ENCODE peak calls at places on chromosomes 16 and 17, in four cellular contexts. One of them, this sample, is unnamed.

GRCh38 chr17:1123397-1124237 is 56.2 kb downstream of the ABR start:
- DNase-seq in astrocyte of the spinal cord: no peak
- DNase-seq in OCI-LY7: peak
- DNase-seq in HFF-Myc: no peak
- DNase-seq in this sample: no peak

GRCh38 chr17:31758646-31759045 is 100.4 kb downstream of the COPRS start:
- DNase-seq in astrocyte of the spinal cord: no peak
- DNase-seq in OCI-LY7: no peak
- DNase-seq in HFF-Myc: no peak
- DNase-seq in this sample: no peak

GRCh38 chr17:77423589-77424451 is 283.1 kb downstream of the SEC14L1 start:
- DNase-seq in astrocyte of the spinal cord: peak
- DNase-seq in OCI-LY7: no peak
- DNase-seq in HFF-Myc: no peak
- DNase-seq in this sample: no peak

GRCh38 chr17:74369665-74370490 is 2.6 kb downstream of the GPR142 start:
- DNase-seq in astrocyte of the spinal cord: no peak
- DNase-seq in OCI-LY7: no peak
- DNase-seq in HFF-Myc: no peak
- DNase-seq in this sample: no peak

GRCh38 chr17:74410001-74410443 is 21.9 kb upstream of the GPRC5C start:
- DNase-seq in astrocyte of the spinal cord: no peak
- DNase-seq in OCI-LY7: peak
- DNase-seq in HFF-Myc: no peak
- DNase-seq in this sample: peak

GRCh38 chr16:31436221-31437045 is 6.2 kb downstream of the ZNF843 start:
- DNase-seq in astrocyte of the spinal cord: no peak
- DNase-seq in OCI-LY7: no peak
- DNase-seq in HFF-Myc: no peak
- DNase-seq in this sample: no peak

GRCh38 chr17:50117202-50118040 is 12.5 kb downstream of the SAMD14 start:
- DNase-seq in astrocyte of the spinal cord: peak
- DNase-seq in OCI-LY7: peak
- DNase-seq in HFF-Myc: no peak
- DNase-seq in this sample: no peak

GRCh38 chr17:15912416-15912955 is 32.4 kb upstream of the ADORA2B start:
- DNase-seq in astrocyte of the spinal cord: no peak
- DNase-seq in OCI-LY7: no peak
- DNase-seq in HFF-Myc: no peak
- DNase-seq in this sample: no peak

GRCh38 chr16:24497405-24497804 is 42.0 kb upstream of the RBBP6 start:
- DNase-seq in astrocyte of the spinal cord: no peak
- DNase-seq in OCI-LY7: no peak
- DNase-seq in HFF-Myc: no peak
- DNase-seq in this sample: no peak

GRCh38 chr16:49494386-49495150 is 121.0 kb downstream of the C16orf78 start:
- DNase-seq in astrocyte of the spinal cord: no peak
- DNase-seq in OCI-LY7: no peak
- DNase-seq in HFF-Myc: no peak
- DNase-seq in this sample: no peak

GRCh38 chr17:59220328-59221158 is at the start of gene GDPD1:
- DNase-seq in astrocyte of the spinal cord: peak
- DNase-seq in OCI-LY7: peak
- DNase-seq in HFF-Myc: peak
- DNase-seq in this sample: peak

GRCh38 chr17:82872591-82873520 is 33.0 kb upstream of the ZNF750 start:
- DNase-seq in astrocyte of the spinal cord: no peak
- DNase-seq in OCI-LY7: peak
- DNase-seq in HFF-Myc: no peak
- DNase-seq in this sample: no peak

GRCh38 chr17:10099051-10099571 is 99.3 kb downstream of the GAS7 start:
- DNase-seq in astrocyte of the spinal cord: peak
- DNase-seq in OCI-LY7: no peak
- DNase-seq in HFF-Myc: peak
- DNase-seq in this sample: no peak

GRCh38 chr17:31877911-31878702 is 19.1 kb upstream of the COPRS start:
- DNase-seq in astrocyte of the spinal cord: peak
- DNase-seq in OCI-LY7: no peak
- DNase-seq in HFF-Myc: no peak
- DNase-seq in this sample: peak

GRCh38 chr16:80804451-80805383 is at the start of gene CDYL2:
- DNase-seq in astrocyte of the spinal cord: no peak
- DNase-seq in OCI-LY7: peak
- DNase-seq in HFF-Myc: no peak
- DNase-seq in this sample: no peak

GRCh38 chr17:7383742-7384488 is 3.0 kb downstream of the TNK1 start:
- DNase-seq in astrocyte of the spinal cord: peak
- DNase-seq in OCI-LY7: peak
- DNase-seq in HFF-Myc: no peak
- DNase-seq in this sample: peak

GRCh38 chr17:15281909-15282308 is 16.8 kb upstream of the PMP22 start:
- DNase-seq in astrocyte of the spinal cord: no peak
- DNase-seq in OCI-LY7: no peak
- DNase-seq in HFF-Myc: no peak
- DNase-seq in this sample: no peak

GRCh38 chr16:66358231-66358630 is 8.3 kb upstream of the CDH5 start:
- DNase-seq in astrocyte of the spinal cord: no peak
- DNase-seq in OCI-LY7: no peak
- DNase-seq in HFF-Myc: no peak
- DNase-seq in this sample: no peak

GRCh38 chr16:64445649-64446048 is 676.2 kb downstream of the CDH11 start:
- DNase-seq in astrocyte of the spinal cord: peak
- DNase-seq in OCI-LY7: no peak
- DNase-seq in HFF-Myc: no peak
- DNase-seq in this sample: no peak

GRCh38 chr17:57502696-57503307 is 242.3 kb downstream of the CCDC182 start:
- DNase-seq in astrocyte of the spinal cord: no peak
- DNase-seq in OCI-LY7: no peak
- DNase-seq in HFF-Myc: no peak
- DNase-seq in this sample: no peak

GRCh38 chr17:49565948-49566491 is 9.7 kb upstream of the NXPH3 start:
- DNase-seq in astrocyte of the spinal cord: peak
- DNase-seq in OCI-LY7: no peak
- DNase-seq in HFF-Myc: no peak
- DNase-seq in this sample: no peak

GRCh38 chr17:5122586-5123342 is 6.9 kb downstream of the USP6 start:
- DNase-seq in astrocyte of the spinal cord: no peak
- DNase-seq in OCI-LY7: no peak
- DNase-seq in HFF-Myc: no peak
- DNase-seq in this sample: no peak

GRCh38 chr17:8844229-8845218 is 22.9 kb downstream of the PIK3R6 start:
- DNase-seq in astrocyte of the spinal cord: no peak
- DNase-seq in OCI-LY7: no peak
- DNase-seq in HFF-Myc: peak
- DNase-seq in this sample: no peak

GRCh38 chr17:8851600-8851999 is 15.9 kb downstream of the PIK3R6 start:
- DNase-seq in astrocyte of the spinal cord: no peak
- DNase-seq in OCI-LY7: no peak
- DNase-seq in HFF-Myc: no peak
- DNase-seq in this sample: no peak

GRCh38 chr17:8846768-8847211 is 20.7 kb downstream of the PIK3R6 start:
- DNase-seq in astrocyte of the spinal cord: peak
- DNase-seq in OCI-LY7: peak
- DNase-seq in HFF-Myc: peak
- DNase-seq in this sample: peak

GRCh38 chr17:8847891-8848290 is 19.6 kb downstream of the PIK3R6 start:
- DNase-seq in astrocyte of the spinal cord: no peak
- DNase-seq in OCI-LY7: no peak
- DNase-seq in HFF-Myc: no peak
- DNase-seq in this sample: no peak

DNA sequence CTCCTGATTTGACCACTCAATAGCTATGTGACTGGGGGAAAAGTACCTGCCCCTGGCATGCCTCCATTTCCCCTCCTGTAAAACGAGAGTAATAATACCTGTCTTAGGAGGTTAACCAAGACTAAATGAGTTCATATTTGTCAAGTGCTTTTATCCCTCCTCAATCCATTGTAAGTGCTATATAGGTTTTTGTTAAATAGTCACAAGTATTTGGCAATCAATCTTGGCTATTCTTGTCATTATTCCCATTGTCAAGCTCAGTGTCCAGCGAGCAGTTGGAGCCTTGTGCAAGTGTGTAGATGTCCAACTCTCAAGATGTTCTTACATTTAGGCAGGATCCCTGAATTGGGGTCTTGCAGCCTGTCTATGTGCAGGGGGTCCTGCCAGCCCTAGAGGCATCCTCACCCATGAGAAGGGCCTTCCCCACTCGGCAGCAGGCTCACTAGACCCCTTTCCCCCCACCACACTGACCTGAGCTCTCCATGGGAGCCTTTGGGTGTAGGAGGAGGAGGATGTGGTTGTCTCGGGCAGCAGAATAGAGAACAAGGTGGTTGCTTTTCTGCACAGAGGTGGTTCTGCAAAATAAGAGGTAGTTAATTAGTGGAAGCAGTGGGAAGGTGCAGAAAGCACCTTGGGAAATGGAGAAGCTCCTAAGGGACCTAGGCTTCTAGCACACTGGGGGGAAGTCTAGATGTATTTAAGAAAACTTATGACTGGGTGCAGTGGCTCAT is 18.0 kb downstream of the PIK3R6 start:
- DNase-seq in astrocyte of the spinal cord: no peak
- DNase-seq in OCI-LY7: no peak
- DNase-seq in HFF-Myc: no peak
- DNase-seq in this sample: no peak
- H3K4me3 ChIP-seq in astrocyte of the spinal cord: no peak
- H3K4me3 ChIP-seq in OCI-LY7: no peak
- H3K4me3 ChIP-seq in HFF-Myc: no peak
- H3K4me3 ChIP-seq in this sample: no peak

GRCh38 chr17:44004077-44004760 is at the start of gene NAGS:
- DNase-seq in astrocyte of the spinal cord: peak
- DNase-seq in OCI-LY7: no peak
- DNase-seq in HFF-Myc: no peak
- DNase-seq in this sample: no peak

GRCh38 chr17:44005865-44006580 is 1.6 kb downstream of the NAGS start:
- DNase-seq in astrocyte of the spinal cord: peak
- DNase-seq in OCI-LY7: peak
- DNase-seq in HFF-Myc: no peak
- DNase-seq in this sample: no peak

GRCh38 chr17:44006581-44007345 is 2.3 kb downstream of the NAGS start:
- DNase-seq in astrocyte of the spinal cord: peak
- DNase-seq in OCI-LY7: peak
- DNase-seq in HFF-Myc: peak
- DNase-seq in this sample: peak

GRCh38 chr17:44005527-44005864 is 1.1 kb downstream of the NAGS start:
- DNase-seq in astrocyte of the spinal cord: no peak
- DNase-seq in OCI-LY7: no peak
- DNase-seq in HFF-Myc: no peak
- DNase-seq in this sample: no peak

DNA sequence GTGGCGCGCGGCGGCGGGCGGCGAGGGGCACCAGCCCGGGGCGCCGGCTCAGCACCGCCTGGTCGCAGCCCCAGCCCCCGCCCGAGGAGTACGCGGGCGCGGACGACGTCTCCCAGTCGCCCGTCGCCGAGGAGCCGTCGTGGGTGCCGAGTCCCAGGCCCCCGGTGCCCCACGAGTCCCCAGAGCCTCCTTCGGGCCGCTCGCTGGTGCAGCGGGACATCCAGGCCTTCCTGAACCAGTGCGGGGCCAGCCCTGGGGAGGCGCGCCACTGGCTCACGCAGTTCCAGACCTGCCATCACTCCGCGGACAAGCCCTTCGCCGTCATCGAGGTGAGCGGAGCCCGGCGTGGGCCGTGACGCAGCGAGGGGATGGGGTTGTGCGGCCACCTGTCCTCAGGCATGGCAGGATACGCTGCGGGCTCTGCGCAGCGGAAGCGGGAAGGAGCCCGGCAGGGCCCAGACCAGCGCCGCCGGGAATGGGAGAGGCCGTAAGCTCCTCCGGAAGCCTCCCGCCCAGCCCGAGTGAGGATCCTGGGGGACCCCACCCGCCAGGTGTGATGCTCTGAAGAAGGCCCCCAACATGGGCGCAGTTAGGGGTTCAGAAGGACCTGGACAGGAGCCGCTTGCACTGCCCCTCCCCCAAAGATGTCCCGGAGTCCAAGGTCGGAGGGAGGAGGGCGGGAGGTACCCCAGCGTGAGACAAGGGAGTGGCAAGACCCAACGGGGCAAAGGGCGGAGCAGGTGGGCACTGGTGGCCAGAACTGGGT is 522 bp downstream of the NAGS start:
- DNase-seq in astrocyte of the spinal cord: peak
- DNase-seq in OCI-LY7: no peak
- DNase-seq in HFF-Myc: no peak
- DNase-seq in this sample: no peak
- H3K4me3 ChIP-seq in astrocyte of the spinal cord: peak
- H3K4me3 ChIP-seq in OCI-LY7: no peak
- H3K4me3 ChIP-seq in HFF-Myc: peak
- H3K4me3 ChIP-seq in this sample: no peak

DNA sequence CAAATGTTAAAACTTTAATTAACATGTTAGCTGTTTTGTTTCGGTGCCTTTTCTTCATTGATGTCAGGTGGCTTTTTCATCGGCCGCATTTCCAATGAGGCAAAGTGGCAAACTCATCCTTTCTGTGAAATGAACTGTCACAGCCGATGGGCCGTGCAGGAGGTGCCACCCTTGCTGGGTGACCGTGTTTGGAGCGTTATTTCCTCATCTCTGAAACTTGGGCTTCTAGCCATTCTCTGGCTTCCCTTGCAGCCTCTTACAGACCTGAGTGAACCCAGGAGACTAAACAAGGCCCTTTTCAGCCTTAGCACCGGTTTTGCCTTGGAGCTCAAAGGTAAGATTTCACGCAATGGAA is 42.2 kb upstream of the PRSS54 start:
- DNase-seq in astrocyte of the spinal cord: no peak
- DNase-seq in OCI-LY7: peak
- DNase-seq in HFF-Myc: no peak
- DNase-seq in this sample: no peak
- H3K4me3 ChIP-seq in astrocyte of the spinal cord: no peak
- H3K4me3 ChIP-seq in OCI-LY7: no peak
- H3K4me3 ChIP-seq in HFF-Myc: no peak
- H3K4me3 ChIP-seq in this sample: no peak

DNA sequence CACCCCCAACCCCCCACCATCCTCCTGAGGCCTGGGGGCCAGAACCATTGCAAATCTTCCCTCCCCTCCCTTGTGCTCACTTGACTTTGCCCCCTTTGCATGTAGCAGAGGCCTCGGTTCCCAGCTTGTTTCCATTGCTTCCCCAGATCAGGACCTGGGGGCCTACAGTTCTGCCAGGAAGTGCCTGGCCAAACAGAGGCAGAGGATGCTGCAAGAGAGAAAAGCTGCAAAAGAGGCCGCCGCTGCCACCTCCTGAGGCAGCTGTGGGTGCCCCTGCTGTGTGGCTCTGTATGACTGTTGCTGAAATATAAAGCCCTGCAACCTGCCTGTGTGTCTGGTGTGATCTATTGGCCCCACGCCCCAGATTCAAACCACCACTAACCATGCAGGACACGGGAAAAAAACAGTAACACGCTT is 2.3 kb downstream of the NDUFB10 start:
- DNase-seq in astrocyte of the spinal cord: no peak
- DNase-seq in OCI-LY7: peak
- DNase-seq in HFF-Myc: no peak
- DNase-seq in this sample: peak
- H3K4me3 ChIP-seq in astrocyte of the spinal cord: no peak
- H3K4me3 ChIP-seq in OCI-LY7: peak
- H3K4me3 ChIP-seq in HFF-Myc: peak
- H3K4me3 ChIP-seq in this sample: peak